ENCODE peak calls at places on chromosomes 4 and X, in nine cellular contexts. H is posterior vena cava; P is AG10803; W is stimulated activated CD8-positive, alpha-beta memory T cell treated with anti-CD3 and anti-CD28 coated beads, Interleukin-7, amount 100 ng/mL, for 1 hour; F is GDM1; O is astrocyte of the spinal cord; I is T follicular helper cell; X is CD14-positive monocyte; D is T-helper 2 cell treated with Interferon-gamma antibody and Interleukin-4, amounts not matched to agents 5 μg/mL and 100 μg/mL, for 36 hours. J is an unnamed sample.

GRCh38 chr4:79390890-79391289 is 17.1 kb downstream of the GK2 start:
- DNase-seq in F (no peak), O (no peak), I (no peak), P (no peak), W (no peak), H (no peak), D (no peak), X (no peak), J (no peak)

GRCh38 chrX:2642791-2643190 is 48.3 kb upstream of the CD99 start:
- DNase-seq in H (no peak), I (no peak), D (no peak), F (no peak), O (no peak), W (no peak), X (no peak), P (no peak), J (no peak)

GRCh38 chr4:54199919-54200318 is 29.2 kb upstream of the PDGFRA start:
- DNase-seq in P (no peak), O (no peak), I (no peak), F (no peak), H (no peak), W (no peak), D (no peak), X (no peak), J (no peak)

GRCh38 chr4:29295280-29295679 is 1424.9 kb upstream of the PCDH7 start:
- DNase-seq in H (no peak), P (no peak), F (no peak), I (no peak), W (no peak), O (no peak), X (no peak), D (no peak), J (no peak)

GRCh38 chr4:110190249-110190648 is 8.2 kb downstream of the ELOVL6 start:
- DNase-seq in O (no peak), I (no peak), P (no peak), D (no peak), F (no peak), X (no peak), H (no peak), W (no peak), J (peak; percentile 71)

GRCh38 chr4:172998527-172999469 is 169.8 kb upstream of the GALNT7 start:
- DNase-seq in P (peak; percentile 32), H (no peak), D (no peak), O (peak; percentile 88), X (no peak), W (no peak), F (no peak), I (no peak), J (peak; percentile 83)

GRCh38 chrX:40090961-40091360 is 6.8 kb downstream of the BCOR start:
- DNase-seq in I (no peak), O (no peak), F (no peak), P (no peak), H (no peak), W (no peak), X (no peak), D (no peak), J (no peak)

GRCh38 chrX:50638123-50638522 is 167.5 kb upstream of the DGKK start:
- DNase-seq in O (peak; percentile 4), I (no peak), P (no peak), H (no peak), F (no peak), X (no peak), D (no peak), W (no peak), J (no peak)

GRCh38 chrX:124274438-124275166 is 57.9 kb upstream of the TEX13D start:
- DNase-seq in H (no peak), O (no peak), I (no peak), P (no peak), X (no peak), D (no peak), F (no peak), W (no peak), J (no peak)

GRCh38 chr4:73844806-73845205 is 8.3 kb upstream of the PF4V1 start:
- DNase-seq in P (no peak), F (no peak), D (no peak), X (no peak), W (no peak), I (no peak), O (no peak), H (no peak), J (no peak)

GRCh38 chrX:46573331-46573895 is at the start of gene CHST7:
- DNase-seq in P (peak; percentile 54), X (peak; percentile 54), D (peak; percentile 54), F (peak; percentile 65), O (peak; percentile 69), W (no peak), H (peak; percentile 88), I (peak; percentile 44), J (peak; percentile 85)

GRCh38 chr4:95142877-95143412 is 385.2 kb downstream of the BMPR1B start:
- DNase-seq in I (no peak), P (no peak), H (no peak), D (no peak), O (no peak), X (no peak), F (no peak), W (no peak), J (no peak)